ENCODE peak calls at places on chromosomes 4 and X, in four cellular contexts. U is K562, S is HepG2, C is GM12878. E is an unnamed sample.

GRCh38 chr4:185020293-185020808 is 2.1 kb downstream of the HELT start:
- DNase-seq in U (no peak), S (no peak), C (no peak), E (peak)

GRCh38 chrX:120617996-120618630 is 11.7 kb downstream of the C1GALT1C1 start:
- DNase-seq in U (no peak), S (no peak), C (no peak), E (no peak)

GRCh38 chr4:26952891-26953290 is 92.2 kb downstream of the STIM2 start:
- DNase-seq in U (no peak), S (peak), C (no peak), E (no peak)

GRCh38 chr4:7124643-7125442 is 57.0 kb upstream of the GRPEL1 start:
- DNase-seq in U (peak), S (peak), C (no peak), E (no peak)

GRCh38 chrX:11766487-11766886 is 8.4 kb downstream of the MSL3 start:
- DNase-seq in U (no peak), S (no peak), C (no peak), E (no peak)

GRCh38 chr4:118026806-118027205 is 7.5 kb upstream of the NDST3 start:
- DNase-seq in U (no peak), S (no peak), C (no peak), E (no peak)

GRCh38 chr4:78298618-78299017 is 241.5 kb downstream of the FRAS1 start:
- DNase-seq in U (no peak), S (no peak), C (no peak), E (no peak)

GRCh38 chrX:80765226-80765625 is 44.5 kb downstream of the BRWD3 start:
- DNase-seq in U (no peak), S (peak), C (no peak), E (no peak)

GRCh38 chrX:74232859-74233258 is 71.1 kb upstream of the ZCCHC13 start:
- DNase-seq in U (peak), S (peak), C (no peak), E (no peak)

GRCh38 chr4:10033191-10033881 is 12.0 kb upstream of the SLC2A9 start:
- DNase-seq in U (peak), S (no peak), C (no peak), E (no peak)

DNA sequence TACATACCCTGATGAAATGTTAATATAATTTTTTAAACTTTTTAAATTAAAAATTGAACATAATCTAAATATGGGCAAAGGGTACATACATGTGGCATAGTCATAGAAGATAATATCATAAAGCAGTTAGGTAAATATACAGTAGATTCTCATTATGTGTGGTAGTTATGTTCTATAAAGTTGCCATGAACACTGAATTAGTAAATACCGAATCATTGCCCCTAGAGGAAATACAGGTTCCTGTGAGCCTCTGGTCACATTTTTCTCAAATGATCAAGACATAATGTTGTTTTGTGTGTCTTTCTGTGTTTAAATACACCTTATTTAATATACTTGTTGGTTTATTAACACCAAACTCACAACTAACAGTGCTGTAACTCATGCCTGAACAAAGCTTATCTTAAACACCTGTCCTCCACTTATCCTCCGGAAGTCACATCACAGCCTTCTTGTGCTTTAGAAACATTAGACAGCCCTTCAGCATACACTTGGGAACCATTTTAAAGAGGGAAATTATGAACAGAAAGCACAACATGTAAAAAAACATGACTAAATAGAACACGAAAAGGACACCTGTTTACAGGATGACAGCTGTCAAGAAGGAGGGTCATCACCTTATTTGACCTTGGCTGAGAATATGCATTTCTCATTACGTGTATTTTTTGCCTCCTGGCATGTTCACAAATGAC is 169.4 kb upstream of the NAP1L5 start:
- DNase-seq in U (no peak), S (no peak), C (no peak), E (no peak)
- TF ChIP-seq CBX5 in U (no peak), S (no peak), C (no peak), E (no peak)

GRCh38 chr4:8281519-8282133 is 12.1 kb downstream of the HTRA3 start:
- DNase-seq in U (no peak), S (no peak), C (no peak), E (no peak)
- TF ChIP-seq HDAC2 in U (no peak), S (no peak), C (no peak), E (no peak)

GRCh38 chr4:20101831-20102230 is 149.9 kb upstream of the SLIT2 start:
- DNase-seq in U (no peak), S (no peak), C (no peak), E (no peak)

DNA sequence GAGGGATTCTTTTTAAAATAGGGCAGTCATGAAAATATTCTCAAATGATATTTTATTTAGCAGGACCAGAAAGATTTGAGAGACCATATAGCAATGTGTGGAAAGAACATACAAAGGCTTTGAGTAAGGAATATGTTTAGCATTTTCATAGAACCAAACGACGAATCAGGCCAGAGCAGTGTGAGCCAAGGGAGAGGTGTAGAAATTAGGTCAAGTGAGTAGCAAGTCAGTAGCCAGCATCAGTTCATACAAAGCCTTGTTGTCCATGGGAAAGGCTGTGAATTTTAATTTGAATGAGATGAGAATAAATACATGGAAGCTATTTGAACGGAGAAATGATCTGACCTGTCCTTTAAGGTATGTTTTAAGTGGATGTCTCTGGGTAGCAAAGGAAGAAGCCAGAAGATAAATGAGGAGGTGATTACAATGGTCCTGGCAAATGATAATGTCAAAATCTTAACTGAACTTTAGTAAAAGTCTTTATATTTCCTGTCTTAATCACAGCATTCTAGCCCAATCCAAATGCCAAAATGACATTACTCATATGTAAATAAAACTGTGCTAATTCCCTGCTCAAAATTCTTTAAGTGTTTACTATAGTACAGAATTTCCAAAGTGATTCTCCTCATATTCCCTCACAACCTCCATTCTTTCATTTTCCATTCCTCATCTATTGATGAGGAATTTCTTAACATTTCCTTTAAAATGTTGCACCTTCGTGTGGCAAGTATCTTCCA is 155.7 kb upstream of the SLIT2 start:
- DNase-seq in U (no peak), S (no peak), C (no peak), E (no peak)
- TF ChIP-seq CBX5 in U (no peak), S (no peak), C (no peak), E (no peak)

GRCh38 chr4:150722908-150723362 is 141.0 kb downstream of the MAB21L2 start:
- DNase-seq in U (no peak), S (no peak), C (no peak), E (no peak)
- TF ChIP-seq HDAC2 in U (no peak), S (no peak), C (no peak), E (no peak)

GRCh38 chr4:60482921-60483351 is 717.2 kb upstream of the ADGRL3 start:
- DNase-seq in U (no peak), S (no peak), C (no peak), E (no peak)

GRCh38 chr4:60485279-60485678 is 714.8 kb upstream of the ADGRL3 start:
- DNase-seq in U (no peak), S (no peak), C (no peak), E (no peak)
- TF ChIP-seq CBX5 in U (no peak), S (no peak), C (no peak), E (no peak)

GRCh38 chr4:168540086-168540864 is 43.4 kb downstream of the PALLD start:
- DNase-seq in U (no peak), S (no peak), C (no peak), E (no peak)
- TF ChIP-seq HDAC2 in U (no peak), S (no peak), C (no peak), E (no peak)